ENCODE peak calls at places on chromosome 3, in eight cellular contexts. L is ovary, Y is stomach, S is A549, R is heart left ventricle, Z is Peyer's patch, A is H54, O is IMR-90. T is an unnamed sample.

GRCh38 chr3:146546366-146546965 is 2.1 kb upstream of the PLSCR1 start:
- DNase-seq in O (no peak), Z (no peak), L (no peak), A (no peak), S (no peak), Y (no peak), R (no peak), T (no peak)

GRCh38 chr3:177337548-177338331 is 140.5 kb upstream of the TBL1XR1 start:
- DNase-seq in L (no peak), Z (no peak), R (no peak), Y (no peak), O (peak), A (no peak), S (no peak), T (no peak)

GRCh38 chr3:136954246-136954645 is 3.5 kb upstream of the IL20RB start:
- DNase-seq in Y (no peak), Z (no peak), L (no peak), R (no peak), O (no peak), S (no peak), A (no peak), T (no peak)

GRCh38 chr3:29267231-29267630 is 13.6 kb upstream of the RBMS3 start:
- DNase-seq in Y (no peak), O (no peak), L (no peak), S (no peak), Z (no peak), R (no peak), A (no peak), T (no peak)

GRCh38 chr3:32457971-32458471 is 44.6 kb downstream of the CMTM6 start:
- DNase-seq in L (no peak), Y (no peak), A (no peak), S (no peak), Z (no peak), R (no peak), O (no peak), T (no peak)

GRCh38 chr3:27115352-27115751 is 253.8 kb downstream of the NEK10 start:
- DNase-seq in A (no peak), R (no peak), O (no peak), L (no peak), S (no peak), Y (no peak), Z (no peak), T (no peak)

GRCh38 chr3:145243875-145244274 is 917.1 kb downstream of the PLOD2 start:
- DNase-seq in O (peak), A (no peak), R (no peak), Z (no peak), L (no peak), Y (no peak), S (no peak), T (no peak)

GRCh38 chr3:142808103-142808917 is 80.6 kb downstream of the PCOLCE2 start:
- DNase-seq in L (no peak), Z (no peak), Y (no peak), R (no peak), S (peak), O (peak), A (peak), T (peak)

GRCh38 chr3:124486324-124486723 is 243.9 kb upstream of the UMPS start:
- DNase-seq in O (no peak), R (no peak), A (no peak), Y (no peak), S (peak), L (no peak), Z (no peak), T (no peak)

GRCh38 chr3:14274537-14274936 is 95.9 kb downstream of the LSM3 start:
- DNase-seq in R (no peak), L (peak), S (no peak), Y (no peak), A (no peak), Z (peak), O (no peak), T (no peak)

GRCh38 chr3:152270145-152270870 is 1.6 kb downstream of the MBNL1 start:
- DNase-seq in R (no peak), A (no peak), O (no peak), L (no peak), Y (no peak), Z (no peak), S (no peak), T (no peak)
- TF ChIP-seq POLR2A in R (no peak), A (no peak), O (no peak), L (no peak), Y (no peak), Z (no peak), S (no peak), T (no peak)

GRCh38 chr3:52234516-52235447 is 4.2 kb downstream of the TWF2 start:
- DNase-seq in S (no peak), R (peak), A (no peak), O (no peak), L (peak), Z (peak), Y (no peak), T (no peak)
- TF ChIP-seq POLR2A in S (no peak), R (peak), A (no peak), O (no peak), L (no peak), Z (no peak), Y (no peak), T (no peak)

DNA sequence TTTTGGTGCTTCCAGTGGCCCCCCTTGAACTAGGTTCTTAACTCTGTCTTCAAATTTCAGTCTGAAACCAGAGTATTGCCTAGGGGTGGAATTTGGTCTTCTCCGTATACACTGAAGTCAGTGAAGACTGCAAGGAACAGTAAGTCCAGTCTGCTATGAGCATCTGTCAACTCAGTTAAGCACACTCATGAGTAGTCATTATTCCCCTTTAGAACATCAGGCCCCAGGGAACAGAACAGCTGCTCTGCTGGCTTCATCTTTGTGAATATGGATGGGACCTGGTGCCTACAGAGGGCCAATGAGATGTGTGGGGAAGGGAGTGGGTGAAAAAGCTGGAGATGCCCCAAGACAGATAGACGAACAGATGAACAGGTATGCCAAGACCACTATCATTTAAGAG is 85.2 kb upstream of the PRR23C start:
- DNase-seq in R (no peak), Z (no peak), Y (no peak), O (no peak), L (no peak), A (no peak), S (no peak), T (no peak)
- TF ChIP-seq POLR2A in R (no peak), Z (no peak), Y (no peak), O (no peak), L (no peak), A (no peak), S (no peak), T (no peak)

GRCh38 chr3:46928297-46928696 is 48.2 kb downstream of the CCDC12 start:
- DNase-seq in S (no peak), A (no peak), L (no peak), Y (no peak), R (no peak), O (no peak), Z (no peak), T (no peak)
- TF ChIP-seq POLR2A in S (no peak), A (no peak), L (no peak), Y (no peak), R (no peak), O (no peak), Z (no peak), T (no peak)